ENCODE peak calls at places on chromosomes 3 and 15, in nine cellular contexts. N is astrocyte of the spinal cord, L is MCF 10A, V is activated B cell treated with CpG ODN at 0.5 μM for 24 hours, E is uterus, F is cardiac muscle cell, Y is kidney epithelial cell, P is fibroblast of mammary gland, M is heart right ventricle. G is an unnamed sample.

GRCh38 chr3:100001514-100002270 is 112.6 kb downstream of the FILIP1L start:
- DNase-seq in N (no peak), L (peak; percentile 60), V (no peak), E (no peak), F (no peak), Y (no peak), P (no peak), M (no peak), G (no peak)

GRCh38 chr3:196419386-196419785 is 12.8 kb downstream of the UBXN7 start:
- DNase-seq in N (no peak), L (no peak), V (no peak), E (no peak), F (no peak), Y (no peak), P (no peak), M (no peak), G (no peak)

GRCh38 chr3:15535757-15536156 is 14.3 kb upstream of the COLQ start:
- DNase-seq in N (no peak), L (no peak), V (no peak), E (no peak), F (no peak), Y (no peak), P (peak; percentile 6), M (no peak), G (no peak)

GRCh38 chr3:172097585-172097984 is 58.2 kb downstream of the FNDC3B start:
- DNase-seq in N (no peak), L (no peak), V (no peak), E (no peak), F (no peak), Y (no peak), P (no peak), M (no peak), G (no peak)

GRCh38 chr3:163809540-163809993 is 1268.7 kb downstream of the SI start:
- DNase-seq in N (no peak), L (no peak), V (no peak), E (no peak), F (no peak), Y (no peak), P (no peak), M (no peak), G (no peak)

GRCh38 chr15:56616551-56616950 is 116.8 kb downstream of the ZNF280D start:
- DNase-seq in N (no peak), L (no peak), V (no peak), E (no peak), F (no peak), Y (no peak), P (no peak), M (no peak), G (no peak)

GRCh38 chr3:197463279-197463678 is 92.5 kb downstream of the BDH1 start:
- DNase-seq in N (no peak), L (no peak), V (no peak), E (no peak), F (peak; percentile 13), Y (no peak), P (no peak), M (no peak), G (no peak)

GRCh38 chr15:68114356-68114755 is 60.2 kb downstream of the PIAS1 start:
- DNase-seq in N (peak; percentile 40), L (no peak), V (no peak), E (no peak), F (peak; percentile 33), Y (no peak), P (peak; percentile 30), M (no peak), G (no peak)

GRCh38 chr3:197546307-197547085 is 9.3 kb downstream of the BDH1 start:
- DNase-seq in N (no peak), L (no peak), V (no peak), E (no peak), F (no peak), Y (no peak), P (no peak), M (no peak), G (no peak)

GRCh38 chr3:138081371-138082084 is 33.9 kb downstream of the DZIP1L start:
- DNase-seq in N (peak; percentile 87), L (peak; percentile 81), V (no peak), E (no peak), F (no peak), Y (no peak), P (peak; percentile 83), M (no peak), G (no peak)

GRCh38 chr15:73897441-73898261 is 24.3 kb downstream of the TBC1D21 start:
- DNase-seq in N (peak; percentile 88), L (peak; percentile 80), V (no peak), E (no peak), F (peak; percentile 83), Y (peak; percentile 68), P (peak; percentile 96), M (peak; percentile 66), G (peak; percentile 39)

GRCh38 chr3:38143511-38143910 is 5.0 kb downstream of the MYD88 start:
- DNase-seq in N (no peak), L (no peak), V (no peak), E (no peak), F (no peak), Y (no peak), P (no peak), M (no peak), G (no peak)

GRCh38 chr3:119418641-119419040 is 44.8 kb downstream of the TMEM39A start:
- DNase-seq in N (no peak), L (no peak), V (no peak), E (no peak), F (peak; percentile 53), Y (no peak), P (peak; percentile 6), M (no peak), G (no peak)

GRCh38 chr3:180391001-180391400 is 211.0 kb upstream of the TTC14 start:
- DNase-seq in N (no peak), L (no peak), V (no peak), E (no peak), F (no peak), Y (no peak), P (no peak), M (no peak), G (no peak)

GRCh38 chr3:52317601-52318000 is 1.5 kb downstream of the DNAH1 start:
- DNase-seq in N (peak; percentile 23), L (no peak), V (peak; percentile 62), E (peak; percentile 57), F (peak; percentile 50), Y (no peak), P (peak; percentile 17), M (peak; percentile 67), G (no peak)

DNA sequence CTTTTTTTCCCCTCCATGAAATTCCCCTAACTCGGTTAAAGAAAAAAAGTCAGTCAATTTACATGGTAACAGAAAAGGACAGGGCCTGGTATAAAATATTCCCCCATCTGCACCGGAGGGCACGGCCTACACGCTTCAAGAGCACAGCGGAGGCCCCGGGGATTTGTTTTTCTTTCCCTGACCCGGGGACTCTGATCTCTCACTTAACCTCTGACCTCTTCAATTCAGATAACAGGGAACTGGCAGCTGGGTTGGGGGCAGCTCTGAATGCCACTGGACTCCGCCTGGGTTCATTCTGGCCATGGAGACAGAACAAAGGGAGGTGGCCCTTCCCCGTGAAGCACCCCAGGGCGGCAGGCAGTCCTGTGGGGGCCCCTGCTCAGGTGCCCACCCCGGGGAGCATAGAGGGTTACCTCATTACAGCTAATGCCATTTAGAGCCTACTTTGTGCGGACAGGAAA is 257.5 kb downstream of the SHQ1 start:
- DNase-seq in N (no peak), L (no peak), V (no peak), E (no peak), F (no peak), Y (no peak), P (no peak), M (no peak), G (no peak)
- TF ChIP-seq CTCF in N (no peak), L (no peak), V (no peak), E (no peak), F (no peak), Y (no peak), P (no peak), M (no peak), G (no peak)

DNA sequence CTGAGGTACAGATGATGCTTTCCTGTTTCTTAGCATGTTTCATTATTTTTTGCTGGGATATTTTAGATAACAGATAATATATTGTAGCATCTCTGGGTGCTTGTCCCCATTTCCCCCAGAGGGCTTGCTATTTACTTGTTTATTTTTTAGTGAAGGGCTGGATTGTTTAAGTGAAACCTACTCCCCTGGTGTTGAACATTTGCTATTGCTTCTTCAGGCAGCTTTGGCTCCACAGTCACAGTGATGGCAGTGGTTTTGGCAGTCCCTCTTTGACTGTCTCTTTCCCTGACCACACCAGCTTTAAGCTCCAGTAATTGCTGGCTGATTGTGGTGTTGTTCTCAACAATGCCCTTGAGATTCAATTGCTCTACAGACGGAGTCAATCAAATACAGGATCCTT is 128.9 kb downstream of the KLF13 start:
- DNase-seq in N (no peak), L (no peak), V (no peak), E (no peak), F (no peak), Y (no peak), P (no peak), M (no peak), G (no peak)
- TF ChIP-seq CTCF in N (peak; percentile 28), L (peak; percentile 14), V (no peak), E (no peak), F (peak; percentile 34), Y (no peak), P (no peak), M (no peak), G (no peak)

DNA sequence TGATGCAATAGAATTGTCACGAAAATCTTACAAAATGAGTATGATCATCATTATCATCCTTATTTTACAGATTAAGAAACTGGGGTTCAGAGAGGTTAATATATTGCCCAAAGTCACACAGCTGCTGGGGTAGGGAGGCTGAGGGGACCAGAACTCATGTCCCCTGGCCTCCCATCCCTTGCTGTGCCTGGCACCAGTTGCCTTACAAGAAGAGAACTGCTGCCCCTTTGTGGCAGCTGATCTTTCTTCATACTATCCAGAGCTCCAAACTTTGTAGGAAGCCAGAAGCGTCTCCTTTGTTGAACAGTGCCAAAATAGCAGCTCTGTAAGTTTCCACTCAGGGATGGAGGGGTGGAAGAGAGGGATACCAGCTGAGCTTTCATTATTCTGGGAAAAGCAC is 236.8 kb upstream of the TBC1D5 start:
- DNase-seq in N (no peak), L (peak; percentile 11), V (no peak), E (no peak), F (peak; percentile 9), Y (no peak), P (no peak), M (no peak), G (no peak)
- TF ChIP-seq CTCF in N (no peak), L (no peak), V (no peak), E (no peak), F (no peak), Y (no peak), P (no peak), M (peak; percentile 9), G (no peak)

GRCh38 chr3:39637807-39638206 is 170.3 kb downstream of the MOBP start:
- DNase-seq in N (peak; percentile 20), L (peak; percentile 65), V (no peak), E (no peak), F (peak; percentile 32), Y (peak; percentile 19), P (peak; percentile 62), M (no peak), G (peak; percentile 14)
- TF ChIP-seq CTCF in N (peak; percentile 29), L (peak; percentile 38), V (no peak), E (no peak), F (peak; percentile 32), Y (peak; percentile 48), P (peak; percentile 51), M (no peak), G (peak; percentile 17)

GRCh38 chr15:37789392-37789776 is 145.1 kb upstream of the TMCO5A start:
- DNase-seq in N (peak; percentile 24), L (no peak), V (no peak), E (no peak), F (no peak), Y (no peak), P (no peak), M (no peak), G (no peak)
- TF ChIP-seq CTCF in N (peak; percentile 5), L (no peak), V (no peak), E (no peak), F (no peak), Y (no peak), P (no peak), M (no peak), G (no peak)

GRCh38 chr3:157088506-157089454 is 71.2 kb downstream of the CCNL1 start:
- DNase-seq in N (peak; percentile 98), L (peak; percentile 87), V (peak; percentile 92), E (peak; percentile 96), F (peak; percentile 99), Y (no peak), P (peak; percentile 94), M (peak; percentile 98), G (peak; percentile 83)
- TF ChIP-seq CTCF in N (peak; percentile 12), L (no peak), V (no peak), E (peak; percentile 10), F (peak; percentile 16), Y (no peak), P (no peak), M (peak; percentile 29), G (no peak)